ENCODE peak calls at places on chromosomes 7 and 10, in five cellular contexts. V, S, F, J and R are unnamed samples.

GRCh38 chr10:105189464-105189800 is 548.3 kb downstream of the SORCS3 start:
- DNase-seq in F (no peak), V (no peak), S (no peak), J (no peak), R (no peak)

GRCh38 chr7:3332308-3332707 is 31.3 kb downstream of the SDK1 start:
- DNase-seq in F (no peak), J (no peak), V (no peak), S (no peak), R (no peak)

GRCh38 chr10:91043173-91043910 is 122.5 kb upstream of the ANKRD1 start:
- DNase-seq in J (peak), F (no peak), V (peak), S (no peak), R (no peak)

GRCh38 chr7:88806280-88807037 is 10.9 kb upstream of the TEX47 start:
- DNase-seq in S (no peak), V (no peak), F (no peak), J (no peak), R (no peak)

GRCh38 chr7:158910254-158911053 is 54.1 kb downstream of the DYNC2I1 start:
- DNase-seq in J (no peak), F (no peak), S (no peak), V (peak), R (no peak)

GRCh38 chr7:142646274-142646895 is 102.9 kb upstream of the PRSS1 start:
- DNase-seq in V (no peak), S (no peak), J (no peak), F (no peak), R (no peak)

GRCh38 chr10:33279791-33280190 is 54.7 kb downstream of the NRP1 start:
- DNase-seq in S (no peak), V (no peak), J (peak), F (no peak), R (no peak)

GRCh38 chr10:129021597-129022304 is 445.3 kb upstream of the MGMT start:
- DNase-seq in J (no peak), F (no peak), S (peak), V (no peak), R (no peak)

GRCh38 chr10:28734940-28735759 is 57.8 kb downstream of the BAMBI start:
- DNase-seq in S (no peak), F (peak), J (peak), V (no peak), R (no peak)

GRCh38 chr10:86663576-86664369 is 4.5 kb upstream of the LDB3 start:
- DNase-seq in S (peak), V (no peak), F (peak), J (no peak), R (no peak)

GRCh38 chr10:110425684-110426293 is 71.9 kb upstream of the DUSP5 start:
- DNase-seq in J (peak), V (peak), S (no peak), F (no peak), R (peak)

GRCh38 chr7:43211693-43212092 is 99.2 kb downstream of the HECW1 start:
- DNase-seq in J (no peak), F (no peak), V (no peak), S (no peak), R (no peak)

GRCh38 chr10:14093735-14094484 is 236.8 kb downstream of the FRMD4A start:
- DNase-seq in J (peak), F (no peak), V (no peak), S (no peak), R (no peak)

GRCh38 chr10:120394446-120394845 is 62.6 kb upstream of the PLPP4 start:
- DNase-seq in F (no peak), V (no peak), J (no peak), S (no peak), R (no peak)

GRCh38 chr10:79385804-79386531 is 38.7 kb downstream of the PPIF start:
- DNase-seq in F (peak), J (no peak), S (peak), V (no peak), R (no peak)

GRCh38 chr10:124526621-124527267 is 65.1 kb downstream of the LHPP start:
- DNase-seq in J (no peak), F (no peak), S (peak), V (no peak), R (no peak)

GRCh38 chr10:61870521-61870895 is 31.0 kb upstream of the ARID5B start:
- DNase-seq in F (no peak), V (no peak), J (no peak), S (no peak), R (no peak)

GRCh38 chr10:110918269-110918632 is 729 bp downstream of the BBIP1 start:
- DNase-seq in S (no peak), J (peak), V (no peak), F (peak), R (peak)

GRCh38 chr7:43004076-43004475 is 71.9 kb downstream of the MRPL32 start:
- DNase-seq in F (no peak), J (no peak), V (peak), S (no peak), R (peak)

GRCh38 chr7:123823898-123824753 is 20.8 kb upstream of the HYAL4 start:
- DNase-seq in V (peak), J (no peak), S (no peak), F (no peak), R (peak)

GRCh38 chr10:123564631-123565030 is 101.5 kb upstream of the GPR26 start:
- DNase-seq in J (no peak), S (no peak), F (no peak), V (no peak), R (no peak)

GRCh38 chr7:78760620-78761355 is 692.7 kb downstream of the MAGI2 start:
- DNase-seq in S (no peak), V (no peak), J (no peak), F (no peak), R (no peak)

GRCh38 chr7:79968894-79969293 is 165.7 kb upstream of the GNAI1 start:
- DNase-seq in F (no peak), V (no peak), S (no peak), J (no peak), R (no peak)

GRCh38 chr7:12670071-12670729 is 17.2 kb upstream of the ARL4A start:
- DNase-seq in F (no peak), V (no peak), S (no peak), J (peak), R (no peak)

GRCh38 chr7:16465469-16466086 is at the start of gene SOSTDC1:
- DNase-seq in J (no peak), F (no peak), S (no peak), V (no peak), R (no peak)

GRCh38 chr7:73799282-73800141 is 29.4 kb upstream of the CLDN3 start:
- DNase-seq in J (no peak), F (no peak), S (no peak), V (no peak), R (no peak)

GRCh38 chr7:36279251-36279925 is 110.3 kb upstream of the ANLN start:
- DNase-seq in J (peak), F (no peak), V (peak), S (no peak), R (peak)

GRCh38 chr7:51261117-51261835 is 55.3 kb downstream of the COBL start:
- DNase-seq in S (no peak), F (peak), J (no peak), V (no peak), R (no peak)

GRCh38 chr10:84291389-84291788 is 37.0 kb upstream of the CCSER2 start:
- DNase-seq in J (peak), V (no peak), S (no peak), F (no peak), R (no peak)

GRCh38 chr7:64618785-64619456 is 47.0 kb upstream of the ZNF107 start:
- DNase-seq in J (peak), V (peak), F (no peak), S (no peak), R (peak)

GRCh38 chr7:53768191-53768590 is 732.8 kb downstream of the POM121L12 start:
- DNase-seq in V (no peak), S (no peak), F (no peak), J (no peak), R (no peak)

GRCh38 chr10:55668326-55668922 is 692.6 kb downstream of the ZWINT start:
- DNase-seq in F (no peak), J (no peak), V (no peak), S (no peak), R (no peak)
- H3K4me3 ChIP-seq in F (no peak), J (no peak), V (no peak), S (no peak), R (no peak)

GRCh38 chr10:1402016-1402820 is 335.1 kb downstream of the ADARB2 start:
- DNase-seq in J (no peak), S (no peak), F (no peak), V (no peak), R (no peak)

GRCh38 chr10:1398626-1399410 is 338.5 kb downstream of the ADARB2 start:
- DNase-seq in S (no peak), J (no peak), V (no peak), F (no peak), R (no peak)

GRCh38 chr10:1401056-1401965 is 336.0 kb downstream of the ADARB2 start:
- DNase-seq in F (no peak), S (no peak), V (no peak), J (no peak), R (no peak)

GRCh38 chr10:1399431-1400120 is 337.7 kb downstream of the ADARB2 start:
- DNase-seq in F (no peak), S (no peak), J (no peak), V (no peak), R (no peak)

DNA sequence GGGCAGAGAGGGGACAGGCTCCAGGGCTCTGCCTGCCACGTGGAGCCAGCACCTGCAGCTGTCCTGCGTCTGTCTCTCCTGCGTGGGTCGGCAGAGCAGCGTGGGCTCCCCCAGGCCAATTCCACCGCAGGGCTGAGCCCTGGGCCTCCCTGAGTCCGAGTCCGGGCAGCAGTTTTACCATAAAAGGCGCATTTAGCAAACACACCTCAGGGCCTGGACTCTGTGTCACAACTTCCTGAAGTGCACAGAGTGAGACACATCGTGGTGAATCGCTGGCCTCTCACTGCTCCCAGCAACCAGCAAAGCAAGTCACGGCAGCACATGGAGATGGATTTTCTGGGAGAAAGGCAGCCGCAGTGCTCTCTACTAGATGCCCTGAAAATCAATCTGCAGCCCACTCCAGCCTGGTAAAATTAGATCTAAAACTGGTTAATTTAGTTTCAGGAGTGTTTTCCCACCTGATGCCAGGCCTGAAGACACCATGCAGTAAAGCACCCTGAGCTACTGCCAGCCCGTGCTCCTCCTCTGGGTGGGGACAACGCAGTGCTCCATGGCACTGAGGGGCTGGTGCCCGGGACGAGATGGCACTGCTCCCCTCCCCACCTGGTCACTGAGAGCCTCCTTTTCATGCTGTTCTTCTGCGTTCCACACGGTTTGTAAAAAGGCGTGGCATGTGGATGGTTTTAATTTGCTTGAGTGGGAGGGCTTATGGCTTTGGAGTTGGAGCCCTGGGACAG is 337.0 kb downstream of the ADARB2 start:
- DNase-seq in V (no peak), J (no peak), S (no peak), F (no peak), R (no peak)
- H3K4me3 ChIP-seq in V (no peak), J (no peak), S (no peak), F (no peak), R (no peak)

DNA sequence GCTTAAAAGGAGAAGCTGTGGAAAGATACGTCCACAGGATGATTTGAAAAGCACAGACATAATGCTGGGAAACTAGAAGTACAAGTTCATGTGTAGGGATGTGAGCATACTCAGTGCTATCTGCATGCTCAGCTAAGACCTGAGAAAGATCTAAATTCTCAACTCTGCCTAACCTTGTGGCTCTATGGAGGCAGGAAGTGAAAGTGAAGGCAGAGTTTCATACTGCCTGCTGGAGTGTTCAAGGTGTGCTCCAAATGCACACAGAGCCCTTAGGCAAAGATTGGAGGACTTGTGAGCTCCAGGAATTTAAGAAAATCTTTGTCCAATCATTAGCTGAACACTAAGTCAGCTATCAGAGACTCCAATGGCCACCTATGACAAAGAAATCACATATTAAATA is 190.9 kb downstream of the RNLS start:
- DNase-seq in J (no peak), V (peak), S (no peak), F (no peak), R (peak)
- H3K4me3 ChIP-seq in J (no peak), V (no peak), S (no peak), F (no peak), R (no peak)

DNA sequence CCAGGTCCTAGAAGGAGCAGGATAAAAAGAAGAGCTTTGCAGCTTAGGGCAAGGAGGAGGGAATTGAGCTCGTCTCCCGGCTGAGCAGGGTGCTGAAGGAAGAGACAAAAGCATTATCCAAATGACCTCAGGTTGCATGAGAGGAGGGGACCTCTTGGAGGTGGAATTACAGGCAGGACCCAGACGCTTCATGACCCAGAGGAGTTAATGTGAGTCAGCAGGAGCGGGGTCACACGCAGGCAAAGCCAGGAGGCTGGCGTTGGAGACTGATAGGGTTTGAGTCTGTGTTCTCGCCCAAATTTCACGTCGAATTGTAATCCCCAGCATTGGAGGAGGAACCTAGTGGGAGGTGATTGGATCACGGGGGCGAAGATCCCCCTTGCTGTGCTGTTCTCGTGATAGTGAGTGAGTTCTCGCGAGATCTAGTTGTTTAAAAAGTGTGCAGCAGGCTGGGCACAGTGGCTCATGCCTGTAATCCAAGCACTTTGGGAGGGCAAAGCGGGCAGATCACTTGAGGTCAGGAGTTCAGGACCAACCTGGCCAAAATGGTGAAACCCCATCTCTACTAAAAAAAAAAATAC is 63.7 kb upstream of the AUTS2 start:
- DNase-seq in F (no peak), V (no peak), S (no peak), J (no peak), R (no peak)
- H3K4me3 ChIP-seq in F (no peak), V (no peak), S (no peak), J (no peak), R (no peak)

GRCh38 chr7:27900006-27900405 is 160.0 kb downstream of the TAX1BP1 start:
- DNase-seq in S (no peak), V (no peak), F (no peak), J (no peak), R (no peak)
- H3K4me3 ChIP-seq in S (no peak), V (no peak), F (no peak), J (no peak), R (no peak)

DNA sequence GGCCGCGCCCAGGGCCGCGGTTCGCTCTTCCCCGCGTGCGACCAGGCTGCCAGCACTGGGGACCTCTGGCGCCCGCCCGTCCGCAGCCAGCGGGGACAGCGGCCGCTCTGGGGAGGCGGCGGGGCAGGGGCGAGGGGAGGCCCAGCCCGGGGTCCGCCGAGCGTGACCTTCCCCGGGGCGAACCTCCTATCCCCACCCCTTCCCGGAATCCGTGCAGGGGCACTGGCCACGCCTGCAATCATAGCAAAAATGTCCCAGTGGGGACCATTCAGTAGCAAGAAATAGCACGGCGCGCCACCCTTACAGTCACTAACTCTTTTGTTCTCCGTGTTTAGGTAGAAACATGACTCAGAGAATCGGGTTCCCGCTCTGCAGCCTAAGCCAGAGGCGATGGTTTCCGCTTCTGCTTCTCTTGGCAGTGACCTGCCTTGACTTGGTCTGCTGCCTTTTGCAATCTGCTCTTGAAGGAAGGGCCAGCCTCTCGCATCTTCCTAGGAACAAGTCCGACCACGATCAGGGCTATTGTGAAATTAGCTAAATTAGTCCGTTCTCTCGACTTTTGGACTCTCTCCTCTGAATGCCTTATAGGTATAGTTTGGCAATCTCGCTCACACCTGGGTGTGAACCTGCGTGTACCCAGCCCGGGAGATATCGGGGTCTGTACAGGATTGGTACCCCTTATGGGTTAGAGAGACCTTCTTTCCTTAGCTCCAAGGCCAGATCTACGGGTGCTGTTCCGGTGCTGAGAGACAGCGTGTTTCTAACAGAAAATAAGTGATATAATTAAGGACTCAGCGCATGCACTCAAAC is 79.4 kb upstream of the ACBD5 start:
- DNase-seq in F (peak), J (peak), S (peak), V (no peak), R (peak)
- H3K4me3 ChIP-seq in F (peak), J (no peak), S (no peak), V (no peak), R (no peak)